ENCODE peak calls at places on chromosomes 6 and 20, in seven cellular contexts. V is mesenchymal stem cell, R is IMR-90, X is trophoblast cell, G is H9, W is mesendoderm, N is H1. M is an unnamed sample.

GRCh38 chr6:105832358-105832757 is 253.8 kb upstream of the PRDM1 start:
- DNase-seq in W (no peak), N (no peak), G (no peak), V (no peak), R (no peak), X (peak; percentile 96), M (no peak)

GRCh38 chr20:61784801-61785566 is 280.7 kb downstream of the TAF4 start:
- DNase-seq in W (no peak), X (no peak), R (no peak), G (no peak), V (no peak), N (no peak), M (no peak)

GRCh38 chr6:22328499-22328898 is 31.7 kb upstream of the PRL start:
- DNase-seq in N (no peak), R (no peak), X (no peak), G (no peak), W (no peak), V (no peak), M (no peak)

GRCh38 chr6:13474360-13474759 is 13.0 kb downstream of the GFOD1 start:
- DNase-seq in N (no peak), W (no peak), G (no peak), X (peak; percentile 77), R (peak; percentile 24), V (no peak), M (no peak)

GRCh38 chr6:63899550-63899949 is 263.9 kb downstream of the PHF3 start:
- DNase-seq in X (no peak), G (no peak), N (no peak), W (no peak), R (peak; percentile 68), V (peak; percentile 70), M (no peak)

GRCh38 chr6:33147807-33148666 is 44.2 kb downstream of the COL11A2 start:
- DNase-seq in R (peak; percentile 58), G (no peak), X (peak; percentile 66), N (no peak), W (peak; percentile 60), V (peak; percentile 60), M (peak; percentile 43)

GRCh38 chr20:12166053-12166717 is 248.5 kb downstream of the BTBD3 start:
- DNase-seq in N (no peak), X (peak; percentile 24), V (peak; percentile 89), G (no peak), W (no peak), R (peak; percentile 95), M (no peak)

GRCh38 chr6:81171991-81172740 is 580.3 kb downstream of the TENT5A start:
- DNase-seq in R (peak; percentile 36), G (no peak), W (peak; percentile 25), N (no peak), V (peak; percentile 80), X (peak; percentile 1), M (no peak)

GRCh38 chr6:80547827-80548226 is 441.4 kb downstream of the BCKDHB start:
- DNase-seq in R (peak; percentile 94), N (no peak), X (no peak), V (peak; percentile 74), G (no peak), W (no peak), M (no peak)

GRCh38 chr6:32108094-32108627 is 977 bp downstream of the TNXB start:
- DNase-seq in W (no peak), V (peak; percentile 66), N (no peak), G (no peak), X (no peak), R (peak; percentile 21), M (no peak)

GRCh38 chr20:37919389-37920040 is 16.6 kb downstream of the VSTM2L start:
- DNase-seq in X (no peak), V (no peak), W (no peak), N (no peak), R (no peak), G (no peak), M (no peak)

GRCh38 chr20:10447028-10447427 is 11.9 kb downstream of the SLX4IP start:
- DNase-seq in X (no peak), V (peak; percentile 51), W (no peak), G (no peak), R (peak; percentile 84), N (no peak), M (no peak)

GRCh38 chr6:123022980-123023379 is 26.9 kb downstream of the CLVS2 start:
- DNase-seq in N (no peak), W (peak; percentile 56), X (peak; percentile 30), R (no peak), G (peak; percentile 28), V (peak; percentile 6), M (peak; percentile 11)

GRCh38 chr6:71123051-71123450 is 165.6 kb upstream of the OGFRL1 start:
- DNase-seq in G (no peak), R (no peak), N (no peak), V (peak; percentile 60), W (no peak), X (no peak), M (no peak)

GRCh38 chr20:10434832-10435812 is at the start of gene SLX4IP:
- DNase-seq in G (peak; percentile 95), R (peak; percentile 95), V (peak; percentile 95), X (peak; percentile 99), W (peak; percentile 99), N (peak; percentile 85), M (peak; percentile 88)

GRCh38 chr6:45746046-45746445 is 269.6 kb downstream of the CLIC5 start:
- DNase-seq in W (peak; percentile 14), V (no peak), X (no peak), G (no peak), N (no peak), R (peak; percentile 49), M (no peak)

GRCh38 chr6:147095316-147095715 is 108.9 kb upstream of the STXBP5 start:
- DNase-seq in N (no peak), R (peak; percentile 25), W (no peak), X (peak; percentile 60), G (no peak), V (no peak), M (no peak)

GRCh38 chr6:68729377-68729903 is 94.4 kb downstream of the ADGRB3 start:
- DNase-seq in W (no peak), X (no peak), G (no peak), V (no peak), N (no peak), R (no peak), M (no peak)

GRCh38 chr6:35128496-35128895 is 12.6 kb downstream of the TCP11 start:
- DNase-seq in G (no peak), V (no peak), N (no peak), W (peak; percentile 23), X (no peak), R (peak; percentile 59), M (no peak)

GRCh38 chr6:13466304-13467215 is 20.8 kb downstream of the GFOD1 start:
- DNase-seq in V (no peak), N (no peak), G (no peak), R (no peak), W (no peak), X (no peak), M (no peak)

GRCh38 chr6:111715321-111715720 is 109.6 kb upstream of the TRAF3IP2 start:
- DNase-seq in W (no peak), V (no peak), R (no peak), G (no peak), X (no peak), N (no peak), M (no peak)

GRCh38 chr20:5001174-5002076 is at the start of gene SLC23A2:
- DNase-seq in X (peak; percentile 57), R (no peak), N (no peak), W (peak; percentile 31), V (peak; percentile 36), G (peak; percentile 53), M (no peak)

DNA sequence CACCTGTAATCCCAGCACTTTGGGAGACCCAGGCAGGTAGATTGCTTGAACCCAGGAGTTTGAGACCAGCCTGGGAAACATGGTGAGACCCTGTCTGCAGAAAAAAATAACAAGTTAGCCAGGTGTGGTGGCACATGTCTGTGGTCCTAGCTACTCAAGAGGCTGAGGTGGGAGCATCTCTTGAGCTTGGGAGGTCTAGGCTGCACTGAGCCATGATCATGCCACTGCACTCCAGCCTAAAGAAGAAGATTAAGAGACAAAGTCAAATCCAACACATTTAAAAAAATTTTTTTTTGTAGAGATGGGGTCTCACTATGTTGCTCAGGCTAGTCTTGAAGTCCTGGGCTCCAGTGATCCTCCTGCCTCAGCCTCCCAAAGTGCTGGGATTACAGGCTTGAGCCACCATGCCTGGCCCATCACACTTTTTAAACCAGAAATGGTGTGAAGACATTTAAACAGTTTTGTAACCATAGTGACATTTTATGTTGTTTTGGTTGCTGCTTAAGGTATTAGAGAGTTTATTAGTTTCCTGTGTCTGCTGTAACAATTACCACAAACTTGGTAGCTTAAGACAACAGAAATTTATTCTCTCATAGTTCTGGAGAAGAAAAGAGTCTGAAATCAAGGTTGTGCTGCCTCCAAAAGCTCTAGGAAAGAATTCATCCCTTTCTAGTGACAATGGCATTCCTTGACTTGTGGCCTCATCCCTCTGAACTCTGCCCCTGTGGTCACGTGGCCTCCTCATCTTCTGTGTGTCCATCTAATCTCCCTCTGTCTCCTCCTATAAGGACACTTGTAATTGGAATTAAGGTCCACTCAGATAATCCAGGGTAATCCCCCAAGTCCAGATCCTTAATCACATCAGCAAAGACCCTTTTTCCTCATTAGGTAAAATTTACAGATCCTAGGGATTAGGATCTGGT is 104.6 kb upstream of the TNFAIP3 start:
- DNase-seq in R (no peak), X (no peak), G (no peak), V (no peak), W (no peak), N (no peak), M (no peak)
- H2BK120ac ChIP-seq in R (peak overlapping the region; percentile 36), X (no peak overlapping the region), G (no peak overlapping the region), V (no peak overlapping the region), W (no peak overlapping the region), N (no peak overlapping the region), M (no peak overlapping the region)

GRCh38 chr20:59805786-59806577 is 127.5 kb downstream of the SYCP2 start:
- DNase-seq in N (no peak), G (peak; percentile 22), R (no peak), X (no peak), W (no peak), V (no peak), M (no peak)
- H2AK5ac ChIP-seq in N (no peak overlapping the region), G (no peak overlapping the region), R (no peak overlapping the region), X (no peak overlapping the region), W (no peak overlapping the region), V (no peak overlapping the region), M (no peak overlapping the region)

DNA sequence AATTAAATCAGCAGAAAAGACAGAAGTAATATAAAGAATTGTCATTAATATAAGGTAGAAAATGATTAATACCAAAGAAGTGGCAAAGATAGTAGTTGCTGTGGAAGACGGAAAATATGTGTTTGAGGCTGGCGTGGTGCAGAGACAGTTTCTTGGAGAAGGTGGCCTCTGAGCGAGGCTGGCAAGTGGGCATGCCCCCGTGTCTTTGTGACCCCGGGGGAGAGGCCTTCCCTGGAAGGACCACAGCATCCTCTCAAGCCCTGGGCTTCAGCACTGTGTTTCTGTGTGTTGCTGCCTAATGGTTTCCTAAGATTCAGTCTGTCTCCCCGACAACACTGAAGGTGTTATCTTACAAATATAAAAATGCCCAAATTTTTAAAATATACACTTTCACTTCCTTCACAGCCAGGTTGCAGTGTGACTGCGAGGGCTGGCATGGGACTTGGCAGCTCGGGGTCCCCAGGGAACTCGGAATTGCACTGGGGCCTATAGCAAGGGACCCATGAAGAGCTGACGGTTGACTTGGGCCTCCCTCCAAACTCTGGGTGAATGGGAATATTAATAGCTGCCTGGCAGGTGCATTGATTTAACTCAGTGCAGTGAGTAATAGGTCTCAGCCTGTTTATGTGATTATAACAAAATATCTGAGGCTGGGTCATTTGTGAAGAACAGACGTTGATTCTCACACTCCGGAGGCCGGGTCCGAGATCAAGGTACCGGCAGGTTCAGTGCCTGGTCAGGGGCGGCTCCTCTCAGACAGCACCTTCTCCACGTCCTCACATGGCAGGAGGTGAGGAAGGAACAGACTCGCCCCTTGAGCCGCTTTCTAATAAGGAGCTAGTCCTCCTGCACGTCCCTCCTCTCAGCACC is 47.4 kb upstream of the AFDN start:
- DNase-seq in R (no peak), X (no peak), W (no peak), V (no peak), N (no peak), G (no peak), M (no peak)
- H2BK120ac ChIP-seq in R (no peak overlapping the region), X (peak overlapping the region; percentile 48), W (no peak overlapping the region), V (no peak overlapping the region), N (no peak overlapping the region), G (no peak overlapping the region), M (no peak overlapping the region)

GRCh38 chr6:14856177-14856576 is 389.7 kb upstream of the JARID2 start:
- DNase-seq in X (no peak), W (no peak), R (no peak), V (no peak), N (no peak), G (no peak), M (no peak)
- H2AK5ac ChIP-seq in X (no peak overlapping the region), W (no peak overlapping the region), R (no peak overlapping the region), V (no peak overlapping the region), N (no peak overlapping the region), G (no peak overlapping the region), M (no peak overlapping the region)